ENCODE peak calls at places on chromosomes 16 and 17, in eight cellular contexts. W, X, M, N, U, I, H and V are unnamed samples.

GRCh38 chr16:84514874-84515835 is 10.7 kb upstream of the MEAK7 start:
- DNase-seq in N (no peak), X (no peak), H (no peak), W (no peak), U (peak), M (no peak), I (peak), V (no peak)

GRCh38 chr16:70735141-70735979 is 49.5 kb upstream of the MTSS2 start:
- DNase-seq in M (peak), N (no peak), U (no peak), X (peak), I (no peak), H (peak), W (peak), V (peak)

GRCh38 chr16:535446-536405 is 8.2 kb downstream of the CAPN15 start:
- DNase-seq in H (peak), W (peak), M (peak), I (no peak), N (peak), X (no peak), U (no peak), V (peak)

GRCh38 chr16:23155445-23156049 is 6.3 kb upstream of the USP31 start:
- DNase-seq in M (peak), H (no peak), X (peak), I (no peak), N (peak), U (no peak), W (no peak), V (no peak)

GRCh38 chr17:40530531-40530987 is 29.1 kb upstream of the TNS4 start:
- DNase-seq in N (no peak), U (no peak), H (no peak), I (peak), M (no peak), X (no peak), W (no peak), V (no peak)

GRCh38 chr16:68736561-68736960 is 531 bp upstream of the CDH1 start:
- DNase-seq in H (no peak), U (no peak), W (no peak), X (no peak), M (no peak), N (no peak), I (no peak), V (no peak)

GRCh38 chr17:78185981-78186688 is 717 bp downstream of the TK1 start:
- DNase-seq in X (no peak), N (peak), I (no peak), W (no peak), M (peak), H (no peak), U (no peak), V (peak)

GRCh38 chr17:3865166-3865565 is 19.1 kb upstream of the NCBP3 start:
- DNase-seq in W (peak), M (no peak), H (no peak), U (no peak), I (no peak), X (peak), N (no peak), V (peak)

GRCh38 chr16:1283996-1284592 is 25.3 kb upstream of the UBE2I start:
- DNase-seq in N (no peak), U (no peak), I (no peak), X (no peak), W (no peak), H (no peak), M (no peak), V (no peak)

GRCh38 chr16:78576941-78577340 is 477.5 kb downstream of the WWOX start:
- DNase-seq in X (no peak), U (no peak), M (no peak), N (peak), I (no peak), H (no peak), W (no peak), V (no peak)

GRCh38 chr17:32256695-32257013 is 9.0 kb upstream of the RHBDL3 start:
- DNase-seq in M (no peak), X (no peak), N (no peak), H (no peak), U (no peak), W (no peak), I (no peak), V (no peak)

GRCh38 chr17:40191237-40192208 is 14.3 kb downstream of the RAPGEFL1 start:
- DNase-seq in W (peak), H (peak), I (peak), X (peak), M (peak), N (peak), U (peak), V (peak)

GRCh38 chr17:19686400-19687090 is 29.8 kb downstream of the SLC47A2 start:
- DNase-seq in I (no peak), U (no peak), H (no peak), W (no peak), N (no peak), X (no peak), M (no peak), V (no peak)

GRCh38 chr17:27290916-27291598 is 2.9 kb upstream of the WSB1 start:
- DNase-seq in W (no peak), X (no peak), H (no peak), N (no peak), U (no peak), I (no peak), M (no peak), V (no peak)

GRCh38 chr16:47574091-47575054 is 113.2 kb downstream of the PHKB start:
- DNase-seq in W (no peak), X (peak), M (peak), H (peak), I (no peak), N (no peak), U (peak), V (no peak)

GRCh38 chr16:57366544-57367040 is 5.7 kb upstream of the CX3CL1 start:
- DNase-seq in I (no peak), N (no peak), W (no peak), X (peak), M (no peak), U (no peak), H (no peak), V (no peak)

GRCh38 chr16:79261461-79261860 is 339.1 kb downstream of the MAF start:
- DNase-seq in N (peak), W (peak), I (peak), U (no peak), M (no peak), X (no peak), H (no peak), V (no peak)

GRCh38 chr16:79801550-79802090 is 201.1 kb upstream of the MAF start:
- DNase-seq in H (no peak), X (no peak), M (no peak), I (no peak), N (no peak), U (no peak), W (no peak), V (no peak)

GRCh38 chr16:11310997-11311561 is 29.9 kb upstream of the PRM1 start:
- DNase-seq in I (no peak), U (peak), X (no peak), N (no peak), M (no peak), W (no peak), H (no peak), V (no peak)

GRCh38 chr17:73514146-73514863 is 129.9 kb downstream of the SDK2 start:
- DNase-seq in N (no peak), M (no peak), U (no peak), I (no peak), H (no peak), X (no peak), W (no peak), V (no peak)

GRCh38 chr16:14416184-14416583 is 213.9 kb downstream of the PARN start:
- DNase-seq in I (no peak), H (no peak), M (no peak), X (no peak), U (no peak), W (no peak), N (no peak), V (no peak)

GRCh38 chr17:82671071-82671470 is 22.8 kb upstream of the WDR45B start:
- DNase-seq in U (no peak), H (no peak), M (no peak), N (no peak), X (no peak), W (no peak), I (peak), V (no peak)

GRCh38 chr17:73189417-73190099 is 3.3 kb upstream of the COG1 start:
- DNase-seq in X (peak), N (peak), W (no peak), U (no peak), M (peak), I (no peak), H (peak), V (peak)

GRCh38 chr16:7246578-7246977 is 86.1 kb upstream of the RBFOX1 start:
- DNase-seq in X (no peak), M (no peak), W (no peak), I (no peak), N (no peak), U (no peak), H (no peak), V (no peak)

GRCh38 chr17:76405967-76406647 is 21.7 kb downstream of the SPHK1 start:
- DNase-seq in M (no peak), W (peak), X (no peak), H (peak), U (no peak), N (no peak), I (peak), V (no peak)

GRCh38 chr17:56297142-56297541 is 143.9 kb downstream of the ANKFN1 start:
- DNase-seq in W (no peak), N (no peak), X (no peak), I (no peak), U (no peak), H (peak), M (peak), V (peak)

GRCh38 chr17:42760652-42761581 is at the start of gene RAMP2:
- DNase-seq in N (no peak), X (peak), M (no peak), W (peak), H (no peak), I (peak), U (peak), V (no peak)

GRCh38 chr16:56847173-56847948 is 17.6 kb upstream of the SLC12A3 start:
- DNase-seq in U (no peak), N (no peak), M (no peak), W (no peak), I (peak), X (no peak), H (no peak), V (peak)

GRCh38 chr17:51056813-51057510 is 63.7 kb downstream of the SPAG9 start:
- DNase-seq in I (no peak), H (peak), M (peak), X (peak), U (peak), N (peak), W (peak), V (peak)

GRCh38 chr16:64450170-64450569 is 671.7 kb downstream of the CDH11 start:
- DNase-seq in W (no peak), X (no peak), H (peak), I (no peak), M (peak), U (no peak), N (no peak), V (peak)

GRCh38 chr17:74213897-74214386 is 571 bp downstream of the TTYH2 start:
- DNase-seq in U (peak), M (no peak), N (no peak), X (no peak), I (peak), H (no peak), W (no peak), V (no peak)

GRCh38 chr16:57899771-57900661 is 70.9 kb downstream of the CNGB1 start:
- DNase-seq in U (no peak), I (peak), X (peak), W (peak), M (peak), H (peak), N (peak), V (peak)

GRCh38 chr16:48479955-48480354 is 94.7 kb upstream of the SIAH1 start:
- DNase-seq in X (peak), U (no peak), M (peak), I (no peak), N (no peak), H (peak), W (no peak), V (no peak)

GRCh38 chr16:53865492-53865863 is 161.5 kb downstream of the FTO start:
- DNase-seq in X (peak), U (no peak), N (peak), M (peak), W (no peak), H (no peak), I (no peak), V (peak)

GRCh38 chr17:13428611-13429042 is 173.1 kb downstream of the HS3ST3A1 start:
- DNase-seq in M (peak), I (no peak), U (no peak), N (no peak), W (no peak), X (no peak), H (no peak), V (no peak)

GRCh38 chr17:61279476-61280145 is 120.0 kb upstream of the TBX2 start:
- DNase-seq in I (no peak), M (peak), U (no peak), N (no peak), H (peak), W (no peak), X (no peak), V (no peak)

GRCh38 chr17:2532146-2532720 is 20.5 kb upstream of the METTL16 start:
- DNase-seq in N (no peak), W (no peak), H (no peak), M (no peak), X (no peak), U (no peak), I (no peak), V (no peak)

GRCh38 chr17:57603978-57604377 is 141.1 kb downstream of the CCDC182 start:
- DNase-seq in U (peak), M (no peak), W (no peak), I (no peak), X (no peak), N (no peak), H (no peak), V (no peak)

DNA sequence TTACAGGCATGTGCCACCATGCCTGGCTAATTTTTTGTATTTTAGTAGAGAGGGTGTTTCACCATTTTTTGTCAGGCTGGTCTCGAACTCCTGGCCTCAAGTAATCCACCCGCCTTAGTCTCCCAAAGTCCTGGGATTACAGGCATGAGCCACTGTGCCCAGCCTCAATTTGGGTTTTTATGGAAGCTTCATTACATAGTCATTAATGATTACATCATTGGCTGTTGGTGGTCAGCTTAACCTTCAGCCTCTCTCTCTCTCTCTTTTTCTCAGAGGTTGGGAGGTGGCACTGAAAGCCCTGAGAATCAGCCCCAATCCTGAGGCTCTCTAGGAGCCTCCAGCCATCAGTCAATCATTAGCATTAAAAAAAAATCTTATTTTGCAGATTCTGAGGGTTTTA is 45.3 kb downstream of the C17orf58 start:
- DNase-seq in U (no peak), X (no peak), I (no peak), N (no peak), H (no peak), W (no peak), M (no peak), V (no peak)
- TF ChIP-seq CTCF in U (no peak), X (no peak), I (no peak), N (no peak), H (no peak), W (no peak), M (no peak), V (no peak)

DNA sequence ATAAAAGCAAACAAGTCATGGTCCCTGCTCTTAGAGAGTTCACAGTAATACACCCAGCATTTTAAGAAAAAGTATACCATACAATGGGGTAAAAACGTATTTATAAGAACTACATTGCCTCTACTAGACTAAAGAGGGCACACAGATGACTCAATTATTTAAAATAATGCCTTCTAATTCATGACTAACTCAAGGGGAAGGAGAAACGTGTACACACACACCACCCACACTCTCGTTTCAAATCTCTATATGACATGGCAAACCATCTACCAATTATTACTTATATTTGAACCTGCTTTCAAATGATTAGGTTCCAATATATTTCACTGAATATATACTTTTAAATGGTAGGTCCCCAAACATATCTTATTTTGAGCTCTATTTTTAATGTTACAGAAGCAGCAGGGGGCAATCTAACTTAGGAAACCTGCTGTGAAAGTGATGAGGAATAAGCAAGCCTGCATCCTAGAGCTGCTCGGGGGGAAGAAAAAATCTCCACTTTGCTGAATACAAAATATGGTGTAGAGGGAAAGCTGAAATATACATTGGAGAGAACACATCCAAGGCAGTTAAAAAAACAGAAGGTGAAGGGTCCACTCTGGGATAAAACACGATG is 232.4 kb upstream of the PSMD7 start:
- DNase-seq in U (no peak), N (no peak), H (peak), W (no peak), M (no peak), X (peak), I (no peak), V (no peak)
- TF ChIP-seq CTCF in U (peak), N (no peak), H (peak), W (no peak), M (no peak), X (no peak), I (no peak), V (no peak)

DNA sequence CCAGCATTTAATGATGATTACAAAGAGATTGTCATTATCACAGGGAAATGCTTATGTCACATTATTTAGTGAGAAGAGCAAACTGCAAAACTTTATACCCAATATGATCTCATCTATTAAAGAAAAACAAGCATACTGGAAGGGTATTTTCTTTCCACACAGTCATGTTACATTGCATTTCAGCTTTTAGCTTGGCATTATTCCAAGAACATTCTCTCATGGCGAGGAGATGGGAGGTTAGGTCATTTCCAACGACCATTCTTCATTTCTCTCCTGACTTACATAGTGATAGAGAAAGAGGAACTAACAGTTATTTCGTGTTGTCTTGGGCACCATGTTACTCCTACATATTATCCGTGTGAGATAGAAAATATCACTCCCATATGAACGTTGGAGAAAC is 309.4 kb upstream of the XYLT1 start:
- DNase-seq in M (no peak), W (no peak), I (no peak), H (peak), U (no peak), X (no peak), N (no peak), V (no peak)
- TF ChIP-seq CTCF in M (no peak), W (no peak), I (no peak), H (no peak), U (no peak), X (no peak), N (no peak), V (no peak)

GRCh38 chr16:28823719-28824547 is 1.1 kb downstream of the ATXN2L start:
- DNase-seq in I (peak), H (peak), N (peak), U (peak), W (peak), M (peak), X (peak), V (peak)
- TF ChIP-seq CTCF in I (peak), H (peak), N (no peak), U (peak), W (no peak), M (peak), X (no peak), V (peak)

GRCh38 chr16:4409081-4409932 is 7.1 kb downstream of the CORO7 start:
- DNase-seq in X (no peak), I (peak), N (peak), H (no peak), W (no peak), M (no peak), U (no peak), V (no peak)
- TF ChIP-seq CTCF in X (no peak), I (no peak), N (no peak), H (no peak), W (no peak), M (peak), U (no peak), V (peak)